ENCODE peak calls at places on chromosomes 6 and 20, in ten cellular contexts. H, Y, K, D, T, P, O, B, A and X are unnamed samples.

GRCh38 chr6:50442531-50443040 is 270.7 kb upstream of the TFAP2D start:
- DNase-seq in O (no peak), D (no peak), B (no peak), Y (no peak), P (no peak), T (no peak), K (no peak), A (no peak), H (no peak), X (no peak)

GRCh38 chr6:4819706-4820283 is 43.6 kb downstream of the CDYL start:
- DNase-seq in B (no peak), O (no peak), H (no peak), A (no peak), T (no peak), D (peak; percentile 34), K (no peak), P (no peak), Y (no peak), X (no peak)

GRCh38 chr20:57773059-57773815 is 63.4 kb upstream of the PMEPA1 start:
- DNase-seq in Y (no peak), H (no peak), P (no peak), O (no peak), K (peak; percentile 48), T (no peak), A (no peak), D (no peak), B (no peak), X (no peak)

GRCh38 chr6:7106752-7107577 is 796 bp upstream of the RREB1 start:
- DNase-seq in D (no peak), B (peak; percentile 60), P (peak; percentile 68), K (no peak), H (peak; percentile 44), A (peak; percentile 46), O (no peak), T (no peak), Y (peak; percentile 43), X (peak; percentile 53)

GRCh38 chr6:17281497-17282481 is 628 bp downstream of the RBM24 start:
- DNase-seq in H (no peak), A (peak; percentile 17), O (peak; percentile 35), Y (no peak), K (no peak), B (peak; percentile 33), D (peak; percentile 40), T (peak; percentile 44), P (no peak), X (no peak)

GRCh38 chr20:51650685-51651134 is 108.2 kb upstream of the NFATC2 start:
- DNase-seq in T (peak; percentile 85), K (no peak), D (peak; percentile 68), B (no peak), H (no peak), A (no peak), P (no peak), O (no peak), Y (no peak), X (no peak)

GRCh38 chr6:21256197-21256596 is 337.4 kb upstream of the SOX4 start:
- DNase-seq in P (no peak), K (no peak), A (no peak), B (no peak), D (no peak), H (no peak), O (no peak), T (no peak), Y (no peak), X (no peak)

GRCh38 chr20:5528719-5529256 is 212.0 kb upstream of the PROKR2 start:
- DNase-seq in K (no peak), D (peak; percentile 74), T (peak; percentile 83), B (peak; percentile 63), A (peak; percentile 16), P (peak; percentile 89), O (peak; percentile 87), H (peak; percentile 48), Y (peak; percentile 41), X (peak; percentile 85)

GRCh38 chr6:129598244-129599187 is 111.5 kb downstream of the ARHGAP18 start:
- DNase-seq in B (no peak), P (peak; percentile 72), T (peak; percentile 87), Y (no peak), K (no peak), D (peak; percentile 66), A (no peak), O (peak; percentile 65), H (no peak), X (no peak)

GRCh38 chr6:33295621-33296369 is 2.9 kb downstream of the RGL2 start:
- DNase-seq in H (no peak), T (no peak), P (no peak), B (no peak), A (no peak), Y (no peak), K (no peak), D (no peak), O (no peak), X (no peak)

GRCh38 chr6:89986650-89987074 is 92.4 kb downstream of the GJA10 start:
- DNase-seq in Y (no peak), D (peak; percentile 89), O (no peak), A (no peak), T (no peak), H (no peak), K (no peak), B (no peak), P (no peak), X (no peak)

GRCh38 chr20:33993800-33994623 is at the start of gene RALY:
- DNase-seq in H (peak; percentile 87), T (peak; percentile 78), Y (peak; percentile 88), O (peak; percentile 83), K (peak; percentile 78), B (peak; percentile 81), P (peak; percentile 91), A (peak; percentile 88), D (peak; percentile 79), X (peak; percentile 83)

GRCh38 chr20:6735913-6736845 is 31.3 kb upstream of the BMP2 start:
- DNase-seq in A (peak; percentile 24), D (peak; percentile 18), B (peak; percentile 17), P (peak; percentile 52), H (no peak), K (no peak), T (no peak), Y (peak; percentile 33), O (no peak), X (peak; percentile 31)

GRCh38 chr20:64030371-64031134 is 5.4 kb upstream of the C20orf204 start:
- DNase-seq in T (no peak), K (no peak), O (no peak), D (no peak), H (no peak), B (no peak), Y (no peak), A (no peak), P (peak; percentile 54), X (no peak)

GRCh38 chr20:50003253-50003656 is 20.5 kb downstream of the SNAI1 start:
- DNase-seq in T (no peak), O (no peak), P (peak; percentile 67), H (no peak), A (no peak), B (no peak), D (peak; percentile 91), K (no peak), Y (no peak), X (no peak)

GRCh38 chr6:60643870-60644269 is 1642.2 kb downstream of the KHDRBS2 start:
- DNase-seq in B (no peak), A (no peak), D (no peak), K (no peak), P (no peak), T (no peak), H (no peak), O (no peak), Y (no peak), X (no peak)

GRCh38 chr20:4702562-4703280 is 19.0 kb upstream of the PRND start:
- DNase-seq in K (no peak), T (no peak), Y (no peak), O (no peak), P (no peak), D (no peak), H (no peak), B (no peak), A (no peak), X (no peak)

GRCh38 chr6:70874181-70874913 is 82.5 kb downstream of the B3GAT2 start:
- DNase-seq in P (no peak), Y (no peak), T (no peak), A (no peak), K (no peak), D (no peak), H (no peak), O (no peak), B (no peak), X (no peak)

GRCh38 chr6:24664049-24664987 is 2.4 kb downstream of the TDP2 start:
- DNase-seq in A (no peak), K (no peak), D (no peak), O (no peak), Y (no peak), T (no peak), P (no peak), H (no peak), B (no peak), X (no peak)
- H3K27ac ChIP-seq in A (no peak overlapping the region), K (no peak overlapping the region), D (no peak overlapping the region), O (no peak overlapping the region), Y (no peak overlapping the region), T (no peak overlapping the region), P (peak overlapping the region; percentile 93), H (no peak overlapping the region), B (no peak overlapping the region), X (no peak overlapping the region)

DNA sequence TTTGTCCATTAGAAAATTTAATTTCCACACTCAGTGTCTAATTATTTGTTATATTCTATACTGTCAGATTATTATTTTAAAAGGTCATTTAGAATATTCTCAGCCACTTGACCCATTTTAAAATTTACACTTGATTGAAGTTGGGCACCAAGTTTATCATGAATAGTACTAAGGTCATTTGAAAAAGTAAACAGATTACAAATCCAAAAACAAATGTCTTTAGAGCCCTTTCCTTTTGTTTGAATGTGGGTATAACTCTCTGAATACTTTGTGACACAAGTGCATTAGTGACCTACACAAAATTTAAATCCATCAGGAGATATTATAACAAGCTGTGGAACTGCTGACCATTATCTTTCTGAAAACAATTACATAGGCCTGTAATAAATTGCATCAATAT is 11.3 kb downstream of the HIVEP2 start:
- DNase-seq in H (no peak), B (no peak), O (no peak), Y (no peak), D (no peak), T (no peak), P (no peak), A (no peak), K (no peak), X (no peak)
- H3K27ac ChIP-seq in H (no peak overlapping the region), B (no peak overlapping the region), O (no peak overlapping the region), Y (no peak overlapping the region), D (no peak overlapping the region), T (no peak overlapping the region), P (no peak overlapping the region), A (no peak overlapping the region), K (no peak overlapping the region), X (no peak overlapping the region)

DNA sequence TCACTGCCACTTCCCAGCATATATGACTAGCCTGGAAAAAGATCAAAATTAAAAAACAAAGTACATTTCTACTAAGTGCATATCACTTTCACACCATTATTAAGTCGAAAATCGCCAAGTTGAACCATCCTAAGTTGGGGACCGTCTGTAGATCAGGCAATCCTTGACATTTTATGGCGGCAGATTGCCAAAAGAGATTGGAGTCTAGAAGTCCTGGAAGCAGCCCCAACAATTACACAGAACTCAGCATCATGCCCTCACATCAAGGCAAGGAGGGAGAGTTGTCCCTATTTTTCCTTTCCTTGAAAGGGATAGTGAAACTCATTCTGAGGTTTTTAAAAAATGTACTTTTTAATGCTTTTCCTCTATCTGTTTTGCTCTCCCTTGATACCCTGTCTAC is 30.7 kb downstream of the SLC22A3 start:
- DNase-seq in H (no peak), Y (no peak), K (no peak), B (no peak), T (no peak), P (no peak), D (no peak), A (no peak), O (no peak), X (no peak)
- H3K27ac ChIP-seq in H (peak overlapping the region; percentile 8), Y (no peak overlapping the region), K (no peak overlapping the region), B (peak overlapping the region; percentile 31), T (no peak overlapping the region), P (no peak overlapping the region), D (no peak overlapping the region), A (no peak overlapping the region), O (no peak overlapping the region), X (no peak overlapping the region)

GRCh38 chr6:24242924-24243323 is 114.9 kb downstream of the DCDC2 start:
- DNase-seq in A (no peak), T (no peak), B (no peak), P (no peak), K (no peak), O (no peak), Y (no peak), D (no peak), H (no peak), X (no peak)
- H3K27ac ChIP-seq in A (no peak overlapping the region), T (no peak overlapping the region), B (no peak overlapping the region), P (no peak overlapping the region), K (no peak overlapping the region), O (no peak overlapping the region), Y (no peak overlapping the region), D (no peak overlapping the region), H (no peak overlapping the region), X (no peak overlapping the region)